ENCODE peak calls at places on chromosomes 16 and 17, in six cellular contexts. One of them, this sample, is unnamed.

GRCh38 chr17:77640916-77641605 is 317.4 kb upstream of the TNRC6C start:
- DNase-seq in tibial nerve: no peak
- DNase-seq in activated T-helper 9 cell treated with anti-CD3 and anti-CD28 coated beads, Interleukin-2, amount 50 U/mL, for 16 hours: no peak
- DNase-seq in stimulated activated CD8-positive, alpha-beta memory T cell treated with anti-CD3 and anti-CD28 coated beads, Interleukin-7, amount 100 ng/mL, for 1 hour: no peak
- DNase-seq in fibroblast of lung: no peak
- DNase-seq in NCI-H1694 treated with DMSO at 0.1 percent for 48 hours: no peak
- DNase-seq in this sample: no peak

GRCh38 chr17:27425991-27426390 is 30.3 kb upstream of the KSR1 start:
- DNase-seq in tibial nerve: no peak
- DNase-seq in activated T-helper 9 cell treated with anti-CD3 and anti-CD28 coated beads, Interleukin-2, amount 50 U/mL, for 16 hours: no peak
- DNase-seq in NCI-H1694 treated with DMSO at 0.1 percent for 48 hours: no peak
- DNase-seq in fibroblast of lung: no peak
- DNase-seq in stimulated activated CD8-positive, alpha-beta memory T cell treated with anti-CD3 and anti-CD28 coated beads, Interleukin-7, amount 100 ng/mL, for 1 hour: no peak
- DNase-seq in this sample: no peak

GRCh38 chr16:70160388-70160787 is 13.2 kb upstream of the CLEC18C start:
- DNase-seq in stimulated activated CD8-positive, alpha-beta memory T cell treated with anti-CD3 and anti-CD28 coated beads, Interleukin-7, amount 100 ng/mL, for 1 hour: no peak
- DNase-seq in NCI-H1694 treated with DMSO at 0.1 percent for 48 hours: no peak
- DNase-seq in tibial nerve: no peak
- DNase-seq in fibroblast of lung: no peak
- DNase-seq in activated T-helper 9 cell treated with anti-CD3 and anti-CD28 coated beads, Interleukin-2, amount 50 U/mL, for 16 hours: no peak
- DNase-seq in this sample: no peak

GRCh38 chr16:66147338-66147737 is 219.2 kb upstream of the CDH5 start:
- DNase-seq in stimulated activated CD8-positive, alpha-beta memory T cell treated with anti-CD3 and anti-CD28 coated beads, Interleukin-7, amount 100 ng/mL, for 1 hour: no peak
- DNase-seq in activated T-helper 9 cell treated with anti-CD3 and anti-CD28 coated beads, Interleukin-2, amount 50 U/mL, for 16 hours: no peak
- DNase-seq in NCI-H1694 treated with DMSO at 0.1 percent for 48 hours: peak
- DNase-seq in fibroblast of lung: no peak
- DNase-seq in tibial nerve: no peak
- DNase-seq in this sample: no peak

GRCh38 chr16:918068-918467 is 52.7 kb downstream of the LMF1 start:
- DNase-seq in tibial nerve: no peak
- DNase-seq in NCI-H1694 treated with DMSO at 0.1 percent for 48 hours: no peak
- DNase-seq in stimulated activated CD8-positive, alpha-beta memory T cell treated with anti-CD3 and anti-CD28 coated beads, Interleukin-7, amount 100 ng/mL, for 1 hour: no peak
- DNase-seq in fibroblast of lung: no peak
- DNase-seq in activated T-helper 9 cell treated with anti-CD3 and anti-CD28 coated beads, Interleukin-2, amount 50 U/mL, for 16 hours: no peak
- DNase-seq in this sample: no peak

GRCh38 chr17:31697838-31698237 is 161.2 kb downstream of the COPRS start:
- DNase-seq in fibroblast of lung: no peak
- DNase-seq in stimulated activated CD8-positive, alpha-beta memory T cell treated with anti-CD3 and anti-CD28 coated beads, Interleukin-7, amount 100 ng/mL, for 1 hour: no peak
- DNase-seq in activated T-helper 9 cell treated with anti-CD3 and anti-CD28 coated beads, Interleukin-2, amount 50 U/mL, for 16 hours: no peak
- DNase-seq in tibial nerve: no peak
- DNase-seq in NCI-H1694 treated with DMSO at 0.1 percent for 48 hours: no peak
- DNase-seq in this sample: no peak

GRCh38 chr17:44829558-44830358 is at the start of gene GJC1:
- DNase-seq in fibroblast of lung: peak
- DNase-seq in activated T-helper 9 cell treated with anti-CD3 and anti-CD28 coated beads, Interleukin-2, amount 50 U/mL, for 16 hours: peak
- DNase-seq in NCI-H1694 treated with DMSO at 0.1 percent for 48 hours: no peak
- DNase-seq in stimulated activated CD8-positive, alpha-beta memory T cell treated with anti-CD3 and anti-CD28 coated beads, Interleukin-7, amount 100 ng/mL, for 1 hour: no peak
- DNase-seq in tibial nerve: no peak
- DNase-seq in this sample: peak

GRCh38 chr17:80866050-80866793 is 125.4 kb upstream of the CHMP6 start:
- DNase-seq in NCI-H1694 treated with DMSO at 0.1 percent for 48 hours: peak
- DNase-seq in stimulated activated CD8-positive, alpha-beta memory T cell treated with anti-CD3 and anti-CD28 coated beads, Interleukin-7, amount 100 ng/mL, for 1 hour: peak
- DNase-seq in activated T-helper 9 cell treated with anti-CD3 and anti-CD28 coated beads, Interleukin-2, amount 50 U/mL, for 16 hours: peak
- DNase-seq in fibroblast of lung: peak
- DNase-seq in tibial nerve: peak
- DNase-seq in this sample: peak

GRCh38 chr17:79728169-79728907 is 2.4 kb upstream of the ENPP7 start:
- DNase-seq in NCI-H1694 treated with DMSO at 0.1 percent for 48 hours: peak
- DNase-seq in activated T-helper 9 cell treated with anti-CD3 and anti-CD28 coated beads, Interleukin-2, amount 50 U/mL, for 16 hours: peak
- DNase-seq in fibroblast of lung: peak
- DNase-seq in tibial nerve: peak
- DNase-seq in stimulated activated CD8-positive, alpha-beta memory T cell treated with anti-CD3 and anti-CD28 coated beads, Interleukin-7, amount 100 ng/mL, for 1 hour: peak
- DNase-seq in this sample: peak

GRCh38 chr17:77458202-77459017 is 317.6 kb downstream of the SEC14L1 start:
- DNase-seq in stimulated activated CD8-positive, alpha-beta memory T cell treated with anti-CD3 and anti-CD28 coated beads, Interleukin-7, amount 100 ng/mL, for 1 hour: no peak
- DNase-seq in activated T-helper 9 cell treated with anti-CD3 and anti-CD28 coated beads, Interleukin-2, amount 50 U/mL, for 16 hours: no peak
- DNase-seq in tibial nerve: no peak
- DNase-seq in NCI-H1694 treated with DMSO at 0.1 percent for 48 hours: no peak
- DNase-seq in fibroblast of lung: no peak
- DNase-seq in this sample: no peak

GRCh38 chr17:6701719-6702118 is 11.4 kb downstream of the SLC13A5 start:
- DNase-seq in tibial nerve: no peak
- DNase-seq in fibroblast of lung: no peak
- DNase-seq in activated T-helper 9 cell treated with anti-CD3 and anti-CD28 coated beads, Interleukin-2, amount 50 U/mL, for 16 hours: no peak
- DNase-seq in NCI-H1694 treated with DMSO at 0.1 percent for 48 hours: peak
- DNase-seq in stimulated activated CD8-positive, alpha-beta memory T cell treated with anti-CD3 and anti-CD28 coated beads, Interleukin-7, amount 100 ng/mL, for 1 hour: peak
- DNase-seq in this sample: no peak

GRCh38 chr16:24203675-24204074 is 52.5 kb upstream of the CACNG3 start:
- DNase-seq in tibial nerve: no peak
- DNase-seq in NCI-H1694 treated with DMSO at 0.1 percent for 48 hours: no peak
- DNase-seq in stimulated activated CD8-positive, alpha-beta memory T cell treated with anti-CD3 and anti-CD28 coated beads, Interleukin-7, amount 100 ng/mL, for 1 hour: no peak
- DNase-seq in activated T-helper 9 cell treated with anti-CD3 and anti-CD28 coated beads, Interleukin-2, amount 50 U/mL, for 16 hours: no peak
- DNase-seq in fibroblast of lung: no peak
- DNase-seq in this sample: no peak

GRCh38 chr17:72407336-72408121 is 286.7 kb downstream of the SOX9 start:
- DNase-seq in fibroblast of lung: peak
- DNase-seq in tibial nerve: no peak
- DNase-seq in stimulated activated CD8-positive, alpha-beta memory T cell treated with anti-CD3 and anti-CD28 coated beads, Interleukin-7, amount 100 ng/mL, for 1 hour: no peak
- DNase-seq in activated T-helper 9 cell treated with anti-CD3 and anti-CD28 coated beads, Interleukin-2, amount 50 U/mL, for 16 hours: no peak
- DNase-seq in NCI-H1694 treated with DMSO at 0.1 percent for 48 hours: peak
- DNase-seq in this sample: peak

GRCh38 chr16:85626191-85626951 is 13.2 kb downstream of the GSE1 start:
- DNase-seq in stimulated activated CD8-positive, alpha-beta memory T cell treated with anti-CD3 and anti-CD28 coated beads, Interleukin-7, amount 100 ng/mL, for 1 hour: no peak
- DNase-seq in NCI-H1694 treated with DMSO at 0.1 percent for 48 hours: peak
- DNase-seq in fibroblast of lung: no peak
- DNase-seq in activated T-helper 9 cell treated with anti-CD3 and anti-CD28 coated beads, Interleukin-2, amount 50 U/mL, for 16 hours: no peak
- DNase-seq in tibial nerve: no peak
- DNase-seq in this sample: no peak

GRCh38 chr16:14057878-14058382 is 13.2 kb upstream of the MRTFB start:
- DNase-seq in NCI-H1694 treated with DMSO at 0.1 percent for 48 hours: no peak
- DNase-seq in stimulated activated CD8-positive, alpha-beta memory T cell treated with anti-CD3 and anti-CD28 coated beads, Interleukin-7, amount 100 ng/mL, for 1 hour: no peak
- DNase-seq in activated T-helper 9 cell treated with anti-CD3 and anti-CD28 coated beads, Interleukin-2, amount 50 U/mL, for 16 hours: no peak
- DNase-seq in fibroblast of lung: peak
- DNase-seq in tibial nerve: no peak
- DNase-seq in this sample: no peak

GRCh38 chr17:12472613-12473173 is 193.0 kb upstream of the MYOCD start:
- DNase-seq in activated T-helper 9 cell treated with anti-CD3 and anti-CD28 coated beads, Interleukin-2, amount 50 U/mL, for 16 hours: no peak
- DNase-seq in tibial nerve: no peak
- DNase-seq in stimulated activated CD8-positive, alpha-beta memory T cell treated with anti-CD3 and anti-CD28 coated beads, Interleukin-7, amount 100 ng/mL, for 1 hour: no peak
- DNase-seq in fibroblast of lung: no peak
- DNase-seq in NCI-H1694 treated with DMSO at 0.1 percent for 48 hours: peak
- DNase-seq in this sample: no peak

GRCh38 chr17:49699967-49700575 is 7.7 kb downstream of the SLC35B1 start:
- DNase-seq in NCI-H1694 treated with DMSO at 0.1 percent for 48 hours: peak
- DNase-seq in activated T-helper 9 cell treated with anti-CD3 and anti-CD28 coated beads, Interleukin-2, amount 50 U/mL, for 16 hours: no peak
- DNase-seq in stimulated activated CD8-positive, alpha-beta memory T cell treated with anti-CD3 and anti-CD28 coated beads, Interleukin-7, amount 100 ng/mL, for 1 hour: no peak
- DNase-seq in tibial nerve: no peak
- DNase-seq in fibroblast of lung: no peak
- DNase-seq in this sample: no peak

GRCh38 chr17:17533901-17534441 is 37.8 kb upstream of the RASD1 start:
- DNase-seq in NCI-H1694 treated with DMSO at 0.1 percent for 48 hours: no peak
- DNase-seq in tibial nerve: no peak
- DNase-seq in activated T-helper 9 cell treated with anti-CD3 and anti-CD28 coated beads, Interleukin-2, amount 50 U/mL, for 16 hours: no peak
- DNase-seq in fibroblast of lung: no peak
- DNase-seq in stimulated activated CD8-positive, alpha-beta memory T cell treated with anti-CD3 and anti-CD28 coated beads, Interleukin-7, amount 100 ng/mL, for 1 hour: no peak
- DNase-seq in this sample: peak

GRCh38 chr17:27975146-27976011 is 67.1 kb upstream of the NLK start:
- DNase-seq in NCI-H1694 treated with DMSO at 0.1 percent for 48 hours: peak
- DNase-seq in stimulated activated CD8-positive, alpha-beta memory T cell treated with anti-CD3 and anti-CD28 coated beads, Interleukin-7, amount 100 ng/mL, for 1 hour: no peak
- DNase-seq in tibial nerve: no peak
- DNase-seq in fibroblast of lung: peak
- DNase-seq in activated T-helper 9 cell treated with anti-CD3 and anti-CD28 coated beads, Interleukin-2, amount 50 U/mL, for 16 hours: no peak
- DNase-seq in this sample: no peak

GRCh38 chr17:3888343-3889171 is 4.3 kb downstream of the CAMKK1 start:
- DNase-seq in fibroblast of lung: peak
- DNase-seq in NCI-H1694 treated with DMSO at 0.1 percent for 48 hours: peak
- DNase-seq in activated T-helper 9 cell treated with anti-CD3 and anti-CD28 coated beads, Interleukin-2, amount 50 U/mL, for 16 hours: no peak
- DNase-seq in tibial nerve: peak
- DNase-seq in stimulated activated CD8-positive, alpha-beta memory T cell treated with anti-CD3 and anti-CD28 coated beads, Interleukin-7, amount 100 ng/mL, for 1 hour: no peak
- DNase-seq in this sample: peak

GRCh38 chr16:23148513-23149266 is 562 bp downstream of the USP31 start:
- DNase-seq in fibroblast of lung: peak
- DNase-seq in stimulated activated CD8-positive, alpha-beta memory T cell treated with anti-CD3 and anti-CD28 coated beads, Interleukin-7, amount 100 ng/mL, for 1 hour: peak
- DNase-seq in activated T-helper 9 cell treated with anti-CD3 and anti-CD28 coated beads, Interleukin-2, amount 50 U/mL, for 16 hours: peak
- DNase-seq in NCI-H1694 treated with DMSO at 0.1 percent for 48 hours: no peak
- DNase-seq in tibial nerve: peak
- DNase-seq in this sample: peak

GRCh38 chr17:55420067-55420775 is 1.4 kb downstream of the MMD start:
- DNase-seq in NCI-H1694 treated with DMSO at 0.1 percent for 48 hours: no peak
- DNase-seq in tibial nerve: no peak
- DNase-seq in fibroblast of lung: no peak
- DNase-seq in stimulated activated CD8-positive, alpha-beta memory T cell treated with anti-CD3 and anti-CD28 coated beads, Interleukin-7, amount 100 ng/mL, for 1 hour: peak
- DNase-seq in activated T-helper 9 cell treated with anti-CD3 and anti-CD28 coated beads, Interleukin-2, amount 50 U/mL, for 16 hours: peak
- DNase-seq in this sample: no peak

GRCh38 chr16:9139965-9140364 is 48.5 kb downstream of the HAPSTR1 start:
- DNase-seq in activated T-helper 9 cell treated with anti-CD3 and anti-CD28 coated beads, Interleukin-2, amount 50 U/mL, for 16 hours: no peak
- DNase-seq in fibroblast of lung: peak
- DNase-seq in NCI-H1694 treated with DMSO at 0.1 percent for 48 hours: peak
- DNase-seq in stimulated activated CD8-positive, alpha-beta memory T cell treated with anti-CD3 and anti-CD28 coated beads, Interleukin-7, amount 100 ng/mL, for 1 hour: no peak
- DNase-seq in tibial nerve: no peak
- DNase-seq in this sample: peak

GRCh38 chr17:44218344-44219125 is 940 bp downstream of the UBTF start:
- DNase-seq in tibial nerve: peak
- DNase-seq in fibroblast of lung: peak
- DNase-seq in NCI-H1694 treated with DMSO at 0.1 percent for 48 hours: peak
- DNase-seq in activated T-helper 9 cell treated with anti-CD3 and anti-CD28 coated beads, Interleukin-2, amount 50 U/mL, for 16 hours: peak
- DNase-seq in stimulated activated CD8-positive, alpha-beta memory T cell treated with anti-CD3 and anti-CD28 coated beads, Interleukin-7, amount 100 ng/mL, for 1 hour: peak
- DNase-seq in this sample: peak

GRCh38 chr16:10324210-10324609 is 61.7 kb upstream of the ATF7IP2 start:
- DNase-seq in fibroblast of lung: no peak
- DNase-seq in tibial nerve: no peak
- DNase-seq in activated T-helper 9 cell treated with anti-CD3 and anti-CD28 coated beads, Interleukin-2, amount 50 U/mL, for 16 hours: no peak
- DNase-seq in NCI-H1694 treated with DMSO at 0.1 percent for 48 hours: no peak
- DNase-seq in stimulated activated CD8-positive, alpha-beta memory T cell treated with anti-CD3 and anti-CD28 coated beads, Interleukin-7, amount 100 ng/mL, for 1 hour: no peak
- DNase-seq in this sample: no peak